ENCODE peak calls at places on chromosome 19, in eight cellular contexts. P, B, V, L, D, H, K and W are unnamed samples.
A peak's percentile ranks its signal among the peaks of the same experiment; 100 is the strongest.

GRCh38 chr19:16722591-16722990 is 2.9 kb downstream of the NWD1 start:
- DNase-seq in V (no peak), B (no peak), P (no peak), H (no peak), D (no peak), K (no peak), L (no peak), W (no peak)

GRCh38 chr19:24166055-24166454 is 79.1 kb downstream of the ZNF254 start:
- DNase-seq in B (no peak), D (no peak), L (no peak), K (no peak), V (peak; percentile 43), P (no peak), H (no peak), W (no peak)

GRCh38 chr19:16371540-16371986 is 46.9 kb downstream of the KLF2 start:
- DNase-seq in D (no peak), V (no peak), H (no peak), L (no peak), P (no peak), B (no peak), K (peak; percentile 90), W (peak; percentile 89)

GRCh38 chr19:12945479-12946091 is at the start of gene RAD23A:
- DNase-seq in B (peak; percentile 99), L (peak; percentile 97), D (peak; percentile 90), P (peak; percentile 99), H (peak; percentile 99), V (peak; percentile 96), K (peak; percentile 99), W (peak; percentile 98)

GRCh38 chr19:7663711-7664110 is 5.1 kb upstream of the RETN start:
- DNase-seq in L (no peak), D (no peak), P (no peak), V (no peak), K (no peak), B (no peak), H (no peak), W (no peak)

GRCh38 chr19:343451-343931 is 1.1 kb downstream of the MIER2 start:
- DNase-seq in V (peak; percentile 12), B (no peak), H (peak; percentile 17), K (no peak), L (no peak), P (no peak), D (no peak), W (no peak)

GRCh38 chr19:16391301-16392055 is 66.9 kb downstream of the KLF2 start:
- DNase-seq in L (no peak), P (no peak), K (no peak), V (no peak), D (no peak), H (no peak), B (peak; percentile 0), W (no peak)

GRCh38 chr19:50513746-50514345 is at the start of gene ASPDH:
- DNase-seq in P (no peak), L (no peak), D (no peak), H (no peak), B (no peak), V (no peak), K (no peak), W (no peak)

GRCh38 chr19:11017275-11018035 is 56.6 kb downstream of the SMARCA4 start:
- DNase-seq in H (no peak), V (no peak), B (no peak), P (no peak), K (no peak), D (no peak), L (no peak), W (no peak)

GRCh38 chr19:36152886-36153525 is 759 bp upstream of the COX7A1 start:
- DNase-seq in K (no peak), L (no peak), P (no peak), V (no peak), D (no peak), H (no peak), B (no peak), W (no peak)

GRCh38 chr19:36150586-36150985 is 1.7 kb downstream of the COX7A1 start:
- DNase-seq in V (no peak), K (no peak), P (no peak), H (no peak), L (no peak), D (no peak), B (no peak), W (no peak)

GRCh38 chr19:36152061-36152885 is at the start of gene COX7A1:
- DNase-seq in B (peak; percentile 58), P (peak; percentile 43), V (no peak), H (peak; percentile 69), K (peak; percentile 45), L (no peak), D (no peak), W (no peak)

GRCh38 chr19:36149673-36150406 is 2.4 kb downstream of the COX7A1 start:
- DNase-seq in K (no peak), H (no peak), L (no peak), D (no peak), V (no peak), P (no peak), B (peak; percentile 15), W (no peak)

GRCh38 chr19:36151144-36152051 is 849 bp downstream of the COX7A1 start:
- DNase-seq in B (peak; percentile 46), P (no peak), V (no peak), D (peak; percentile 34), K (no peak), H (peak; percentile 89), L (no peak), W (no peak)
- H3K4me3 ChIP-seq in B (peak overlapping the region; percentile 31), P (peak overlapping the region; percentile 28), V (peak overlapping the region; percentile 5), D (peak overlapping the region; percentile 83), K (peak overlapping the region; percentile 39), H (peak overlapping the region; percentile 77), L (peak overlapping the region; percentile 7), W (no peak overlapping the region)

GRCh38 chr19:33344210-33344609 is 29.3 kb upstream of the CEBPG start:
- DNase-seq in D (no peak), V (no peak), K (no peak), L (no peak), P (no peak), H (peak; percentile 59), B (no peak), W (no peak)

GRCh38 chr19:33339016-33339749 is 34.3 kb upstream of the CEBPG start:
- DNase-seq in V (no peak), D (no peak), B (no peak), K (no peak), P (no peak), L (no peak), H (no peak), W (no peak)

GRCh38 chr19:33344611-33345010 is 28.9 kb upstream of the CEBPG start:
- DNase-seq in H (no peak), P (no peak), L (no peak), D (no peak), V (no peak), B (no peak), K (no peak), W (no peak)

GRCh38 chr19:33339750-33340029 is 33.8 kb upstream of the CEBPG start:
- DNase-seq in D (no peak), L (no peak), V (no peak), B (no peak), P (no peak), H (no peak), K (no peak), W (no peak)

DNA sequence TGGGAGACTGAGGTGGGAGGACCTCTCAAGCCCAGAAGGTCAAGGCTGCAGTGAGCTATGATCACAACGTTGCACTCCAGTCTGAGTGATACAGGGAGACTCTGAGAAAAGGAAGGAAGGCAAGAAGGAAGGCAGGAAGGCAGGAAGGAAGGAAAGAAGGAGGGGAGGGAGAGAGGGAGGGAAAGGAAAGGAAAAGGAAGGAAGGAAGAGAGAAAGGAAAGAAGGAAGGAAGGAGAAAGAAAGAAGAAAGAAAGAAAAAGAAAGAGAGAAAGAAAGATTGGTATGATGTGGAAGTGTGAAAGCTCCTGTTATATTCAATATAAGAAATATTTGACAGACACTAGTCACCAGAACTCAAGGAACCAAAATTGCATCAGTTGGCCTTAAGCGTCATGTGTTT is 32.5 kb upstream of the CEBPG start:
- DNase-seq in D (no peak), H (no peak), K (no peak), L (no peak), P (no peak), B (no peak), V (no peak), W (no peak)
- H3K27me3 ChIP-seq in D (no peaks in the 10 kb centered on the region), H (no peaks in the 10 kb centered on the region), K (no peaks in the 10 kb centered on the region), L (peaks cover 11% of the 10 kb centered on the region), P (no peaks in the 10 kb centered on the region), B (no peaks in the 10 kb centered on the region), V (peaks cover 10% of the 10 kb centered on the region), W (no peaks in the 10 kb centered on the region)

GRCh38 chr19:3978145-3978544 is 7.1 kb downstream of the EEF2 start:
- DNase-seq in L (no peak), P (no peak), V (no peak), H (no peak), K (no peak), D (no peak), B (no peak), W (no peak)

GRCh38 chr19:3976495-3977241 is 5.8 kb upstream of the DAPK3 start:
- DNase-seq in B (peak; percentile 20), L (no peak), V (peak; percentile 31), P (peak; percentile 63), H (peak; percentile 7), K (no peak), D (no peak), W (no peak)

GRCh38 chr19:3979289-3979673 is 6.0 kb downstream of the EEF2 start:
- DNase-seq in K (no peak), V (no peak), D (no peak), B (no peak), P (peak; percentile 36), L (no peak), H (no peak), W (no peak)

GRCh38 chr19:3975637-3976087 is 4.8 kb upstream of the DAPK3 start:
- DNase-seq in H (peak; percentile 22), K (no peak), V (no peak), L (no peak), D (no peak), P (no peak), B (no peak), W (no peak)

DNA sequence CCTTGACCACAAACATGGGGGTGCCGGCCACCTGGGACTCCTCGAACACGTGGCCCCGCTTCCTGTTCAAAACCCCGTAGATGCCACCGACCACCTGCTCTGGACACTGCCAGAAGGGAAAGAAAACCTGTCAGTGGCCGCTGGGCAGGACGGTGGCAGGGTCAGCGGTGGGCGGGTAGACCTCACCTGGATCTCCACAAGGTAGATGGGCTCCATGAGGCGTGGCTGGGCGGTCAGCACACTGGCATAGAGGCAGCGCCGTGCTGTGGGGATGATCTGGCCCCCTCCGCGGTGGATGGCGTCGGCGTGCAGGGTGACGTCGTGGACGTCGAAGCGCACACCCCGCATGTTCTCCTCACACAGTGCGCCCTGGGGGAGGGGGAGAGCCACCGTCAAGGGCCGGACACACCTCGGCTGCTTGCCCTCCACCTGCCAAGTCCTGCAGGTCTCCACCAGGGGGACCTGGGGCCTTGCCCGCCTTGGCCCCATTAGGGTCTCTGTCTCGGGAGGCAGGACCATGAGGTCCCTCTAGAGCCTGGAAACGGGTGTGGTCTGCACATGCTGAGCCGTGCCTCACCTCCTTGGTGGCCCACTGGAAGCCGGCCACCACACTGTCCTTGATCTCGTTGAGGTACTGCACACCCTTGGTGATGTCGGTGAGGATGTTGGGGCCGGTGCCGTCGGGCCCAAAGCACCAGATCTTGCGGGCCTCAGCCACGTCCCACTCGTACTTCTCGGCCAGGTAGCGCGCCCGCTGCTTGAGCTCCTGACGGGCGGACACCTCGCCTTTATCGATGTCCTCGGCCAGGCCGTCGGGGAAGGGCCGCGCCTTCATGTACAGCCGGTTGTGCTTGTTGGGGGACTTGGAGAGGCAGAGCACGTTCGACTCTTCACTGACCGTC is 6.6 kb upstream of the DAPK3 start:
- DNase-seq in L (no peak), K (no peak), V (no peak), B (peak; percentile 13), P (peak; percentile 34), H (peak; percentile 53), D (no peak), W (no peak)
- TF ChIP-seq CTCF in L (peak; percentile 29), K (no peak), V (peak; percentile 8), B (peak; percentile 9), P (no peak), H (peak; percentile 24), D (peak; percentile 16), W (peak; percentile 7)

GRCh38 chr19:46955114-46955812 is 64.4 kb upstream of the NPAS1 start:
- DNase-seq in K (no peak), V (peak; percentile 69), H (no peak), P (no peak), L (no peak), D (no peak), B (no peak), W (no peak)
- H3K4me3 ChIP-seq in K (no peak overlapping the region), V (no peak overlapping the region), H (no peak overlapping the region), P (no peak overlapping the region), L (no peak overlapping the region), D (peak overlapping the region; percentile 34), B (no peak overlapping the region), W (peak overlapping the region; percentile 12)